ENCODE peak calls at places on chromosomes 16 and 17, in four cellular contexts. One of them, this sample, is unnamed.

GRCh38 chr17:65774787-65775186 is 213.3 kb upstream of the AXIN2 start:
- DNase-seq in omental fat pad: no peak
- DNase-seq in posterior cingulate gyrus: no peak
- DNase-seq in type B pancreatic cell: no peak
- DNase-seq in this sample: no peak

GRCh38 chr16:11610580-11610979 is 23.9 kb upstream of the LITAF start:
- DNase-seq in posterior cingulate gyrus: no peak
- DNase-seq in omental fat pad: no peak
- DNase-seq in type B pancreatic cell: no peak
- DNase-seq in this sample: no peak

GRCh38 chr17:80804466-80804865 is 187.2 kb upstream of the CHMP6 start:
- DNase-seq in omental fat pad: no peak
- DNase-seq in type B pancreatic cell: no peak
- DNase-seq in posterior cingulate gyrus: peak
- DNase-seq in this sample: no peak

GRCh38 chr16:24879684-24880083 is 33.9 kb downstream of the SLC5A11 start:
- DNase-seq in posterior cingulate gyrus: no peak
- DNase-seq in omental fat pad: no peak
- DNase-seq in type B pancreatic cell: no peak
- DNase-seq in this sample: no peak

GRCh38 chr16:87461466-87461975 is 31.3 kb downstream of the ZCCHC14 start:
- DNase-seq in type B pancreatic cell: no peak
- DNase-seq in posterior cingulate gyrus: peak
- DNase-seq in omental fat pad: no peak
- DNase-seq in this sample: peak

GRCh38 chr17:77316191-77316641 is 175.4 kb downstream of the SEC14L1 start:
- DNase-seq in type B pancreatic cell: no peak
- DNase-seq in posterior cingulate gyrus: peak
- DNase-seq in omental fat pad: no peak
- DNase-seq in this sample: no peak

GRCh38 chr17:17783121-17783824 is 53.5 kb downstream of the SREBF1 start:
- DNase-seq in posterior cingulate gyrus: no peak
- DNase-seq in type B pancreatic cell: peak
- DNase-seq in omental fat pad: no peak
- DNase-seq in this sample: no peak

GRCh38 chr17:42061641-42062487 is 11.5 kb upstream of the C17orf113 start:
- DNase-seq in type B pancreatic cell: no peak
- DNase-seq in omental fat pad: no peak
- DNase-seq in posterior cingulate gyrus: no peak
- DNase-seq in this sample: no peak

GRCh38 chr17:29645516-29646051 is 22.9 kb upstream of the CORO6 start:
- DNase-seq in posterior cingulate gyrus: peak
- DNase-seq in omental fat pad: peak
- DNase-seq in type B pancreatic cell: no peak
- DNase-seq in this sample: peak

GRCh38 chr16:75433732-75434413 is 570 bp upstream of the CFDP1 start:
- DNase-seq in type B pancreatic cell: no peak
- DNase-seq in posterior cingulate gyrus: peak
- DNase-seq in omental fat pad: peak
- DNase-seq in this sample: peak

GRCh38 chr16:77853125-77853524 is 64.8 kb downstream of the VAT1L start:
- DNase-seq in posterior cingulate gyrus: no peak
- DNase-seq in omental fat pad: no peak
- DNase-seq in type B pancreatic cell: no peak
- DNase-seq in this sample: no peak

GRCh38 chr17:77861133-77861695 is 97.3 kb upstream of the TNRC6C start:
- DNase-seq in omental fat pad: no peak
- DNase-seq in type B pancreatic cell: no peak
- DNase-seq in posterior cingulate gyrus: no peak
- DNase-seq in this sample: no peak

GRCh38 chr17:80998388-80999223 is 7.0 kb downstream of the CHMP6 start:
- DNase-seq in omental fat pad: no peak
- DNase-seq in type B pancreatic cell: no peak
- DNase-seq in posterior cingulate gyrus: no peak
- DNase-seq in this sample: no peak

GRCh38 chr17:79019631-79020584 is 4.1 kb upstream of the C1QTNF1 start:
- DNase-seq in omental fat pad: no peak
- DNase-seq in posterior cingulate gyrus: peak
- DNase-seq in type B pancreatic cell: no peak
- DNase-seq in this sample: no peak

GRCh38 chr16:1556254-1556653 is 22.8 kb downstream of the TMEM204 start:
- DNase-seq in posterior cingulate gyrus: no peak
- DNase-seq in type B pancreatic cell: no peak
- DNase-seq in omental fat pad: no peak
- DNase-seq in this sample: no peak

GRCh38 chr16:85659805-85660511 is 28.8 kb downstream of the GINS2 start:
- DNase-seq in omental fat pad: no peak
- DNase-seq in posterior cingulate gyrus: peak
- DNase-seq in type B pancreatic cell: peak
- DNase-seq in this sample: no peak

GRCh38 chr17:80942360-80943345 is 49.0 kb upstream of the CHMP6 start:
- DNase-seq in type B pancreatic cell: no peak
- DNase-seq in omental fat pad: peak
- DNase-seq in posterior cingulate gyrus: peak
- DNase-seq in this sample: peak

GRCh38 chr17:44095647-44096496 is 25.3 kb downstream of the G6PC3 start:
- DNase-seq in type B pancreatic cell: no peak
- DNase-seq in omental fat pad: no peak
- DNase-seq in posterior cingulate gyrus: peak
- DNase-seq in this sample: no peak

GRCh38 chr16:81491522-81492188 is 47.0 kb downstream of the CMIP start:
- DNase-seq in type B pancreatic cell: no peak
- DNase-seq in posterior cingulate gyrus: peak
- DNase-seq in omental fat pad: no peak
- DNase-seq in this sample: no peak

GRCh38 chr16:17744903-17745581 is 274.3 kb upstream of the XYLT1 start:
- DNase-seq in type B pancreatic cell: no peak
- DNase-seq in omental fat pad: no peak
- DNase-seq in posterior cingulate gyrus: no peak
- DNase-seq in this sample: no peak

GRCh38 chr17:47465165-47465564 is 65.7 kb upstream of the NPEPPS start:
- DNase-seq in omental fat pad: no peak
- DNase-seq in posterior cingulate gyrus: no peak
- DNase-seq in type B pancreatic cell: no peak
- DNase-seq in this sample: no peak

GRCh38 chr16:391885-392335 is 5.1 kb upstream of the NME4 start:
- DNase-seq in posterior cingulate gyrus: no peak
- DNase-seq in omental fat pad: no peak
- DNase-seq in type B pancreatic cell: peak
- DNase-seq in this sample: no peak

GRCh38 chr16:31077592-31078199 is 3.5 kb downstream of the ZNF646 start:
- DNase-seq in posterior cingulate gyrus: no peak
- DNase-seq in type B pancreatic cell: no peak
- DNase-seq in omental fat pad: no peak
- DNase-seq in this sample: no peak

GRCh38 chr16:85369741-85370528 is 243.2 kb upstream of the GSE1 start:
- DNase-seq in posterior cingulate gyrus: no peak
- DNase-seq in type B pancreatic cell: no peak
- DNase-seq in omental fat pad: peak
- DNase-seq in this sample: no peak

GRCh38 chr17:36721560-36722120 is 120.3 kb downstream of the MRM1 start:
- DNase-seq in posterior cingulate gyrus: no peak
- DNase-seq in type B pancreatic cell: no peak
- DNase-seq in omental fat pad: no peak
- DNase-seq in this sample: no peak

GRCh38 chr17:59914274-59914854 is 21.4 kb downstream of the RPS6KB1 start:
- DNase-seq in omental fat pad: no peak
- DNase-seq in type B pancreatic cell: no peak
- DNase-seq in posterior cingulate gyrus: no peak
- DNase-seq in this sample: no peak

GRCh38 chr16:69553332-69553731 is 12.4 kb upstream of the NFAT5 start:
- DNase-seq in type B pancreatic cell: no peak
- DNase-seq in omental fat pad: no peak
- DNase-seq in posterior cingulate gyrus: no peak
- DNase-seq in this sample: peak

GRCh38 chr17:75457047-75457654 is 716 bp downstream of the TMEM94 start:
- DNase-seq in omental fat pad: no peak
- DNase-seq in type B pancreatic cell: no peak
- DNase-seq in posterior cingulate gyrus: peak
- DNase-seq in this sample: no peak

GRCh38 chr17:78779848-78780247 is 2.2 kb downstream of the CYTH1 start:
- DNase-seq in posterior cingulate gyrus: no peak
- DNase-seq in type B pancreatic cell: no peak
- DNase-seq in omental fat pad: no peak
- DNase-seq in this sample: no peak

GRCh38 chr17:14019186-14019956 is 49.9 kb upstream of the COX10 start:
- DNase-seq in omental fat pad: no peak
- DNase-seq in type B pancreatic cell: no peak
- DNase-seq in posterior cingulate gyrus: no peak
- DNase-seq in this sample: peak

GRCh38 chr16:592518-593306 is 2.8 kb downstream of the RAB40C start:
- DNase-seq in posterior cingulate gyrus: peak
- DNase-seq in type B pancreatic cell: no peak
- DNase-seq in omental fat pad: no peak
- DNase-seq in this sample: no peak

GRCh38 chr16:74574146-74574545 is 32.8 kb downstream of the GLG1 start:
- DNase-seq in omental fat pad: no peak
- DNase-seq in type B pancreatic cell: no peak
- DNase-seq in posterior cingulate gyrus: no peak
- DNase-seq in this sample: no peak

GRCh38 chr17:45364531-45365390 is 47.9 kb upstream of the MAP3K14 start:
- DNase-seq in type B pancreatic cell: no peak
- DNase-seq in posterior cingulate gyrus: no peak
- DNase-seq in omental fat pad: peak
- DNase-seq in this sample: no peak

GRCh38 chr17:72560303-72561247 is 439.8 kb downstream of the SOX9 start:
- DNase-seq in type B pancreatic cell: no peak
- DNase-seq in posterior cingulate gyrus: peak
- DNase-seq in omental fat pad: no peak
- DNase-seq in this sample: no peak

This sample was measured in esophagus muscularis mucosa.